ENCODE peak calls at places on chromosomes 6 and 20, in five cellular contexts. X is nephron progenitor cell, F is AG04449, I is IMR-90, B is B cell. R is an unnamed sample.

GRCh38 chr6:149137594-149137993 is 179.9 kb upstream of the TAB2 start:
- DNase-seq in X (no peak), F (no peak), I (no peak), B (no peak), R (no peak)

GRCh38 chr20:2331901-2332565 is 36.2 kb downstream of the TGM3 start:
- DNase-seq in X (no peak), F (no peak), I (no peak), B (no peak), R (no peak)

GRCh38 chr6:105382477-105382876 is 20.4 kb downstream of the PREP start:
- DNase-seq in X (no peak), F (no peak), I (no peak), B (no peak), R (no peak)

GRCh38 chr6:75183099-75183541 is 22.7 kb downstream of the COL12A1 start:
- DNase-seq in X (no peak), F (peak; percentile 88), I (peak; percentile 36), B (no peak), R (no peak)

GRCh38 chr20:49115565-49115964 is 69.5 kb downstream of the CSE1L start:
- DNase-seq in X (no peak), F (no peak), I (peak; percentile 72), B (no peak), R (no peak)

GRCh38 chr20:35598899-35599775 is 16.5 kb upstream of the SPAG4 start:
- DNase-seq in X (no peak), F (no peak), I (no peak), B (no peak), R (no peak)

GRCh38 chr6:158397578-158397977 is 85.3 kb downstream of the TULP4 start:
- DNase-seq in X (no peak), F (no peak), I (no peak), B (no peak), R (no peak)

GRCh38 chr6:157556671-157557430 is 175.9 kb downstream of the ZDHHC14 start:
- DNase-seq in X (no peak), F (no peak), I (no peak), B (peak; percentile 56), R (no peak)

GRCh38 chr6:1619666-1620503 is 10.2 kb downstream of the FOXC1 start:
- DNase-seq in X (peak; percentile 73), F (no peak), I (no peak), B (peak; percentile 55), R (no peak)

GRCh38 chr20:36018208-36018988 is 50.0 kb downstream of the CNBD2 start:
- DNase-seq in X (no peak), F (no peak), I (no peak), B (no peak), R (no peak)

GRCh38 chr6:36197739-36198221 is 1.2 kb downstream of the BRPF3 start:
- DNase-seq in X (no peak), F (no peak), I (no peak), B (no peak), R (no peak)

GRCh38 chr20:17558154-17558940 is 11.5 kb upstream of the DSTN start:
- DNase-seq in X (no peak), F (no peak), I (peak; percentile 91), B (no peak), R (no peak)

R was measured in NCI-H2171.